ENCODE peak calls at places on chromosomes 6 and 20, in four cellular contexts. H, B, Y and V are unnamed samples. For H3K9me3 and H3K4me1, the result is how much of the 10 kb centered on the place peaks cover.

GRCh38 chr6:25404693-25405169 is 125.6 kb downstream of the CARMIL1 start:
- DNase-seq in H (no peak), B (no peak), Y (peak), V (peak)

GRCh38 chr6:151847064-151847463 is 39.6 kb downstream of the ESR1 start:
- DNase-seq in H (peak), B (peak), Y (peak), V (no peak)

GRCh38 chr6:106974999-106975698 is 620 bp upstream of the CD24 start:
- DNase-seq in H (peak), B (peak), Y (no peak), V (no peak)

GRCh38 chr6:33904050-33904827 is 100.4 kb upstream of the MLN start:
- DNase-seq in H (no peak), B (no peak), Y (peak), V (peak)

GRCh38 chr6:11069760-11070159 is 23.9 kb upstream of the SMIM13 start:
- DNase-seq in H (no peak), B (no peak), Y (no peak), V (no peak)

GRCh38 chr6:113449051-113449450 is 408.1 kb upstream of the MARCKS start:
- DNase-seq in H (no peak), B (no peak), Y (no peak), V (no peak)

GRCh38 chr6:85344996-85345395 is 104.9 kb upstream of the NT5E start:
- DNase-seq in H (peak), B (no peak), Y (no peak), V (no peak)

GRCh38 chr6:90156861-90157260 is 139.8 kb downstream of the BACH2 start:
- DNase-seq in H (peak), B (no peak), Y (no peak), V (peak)

GRCh38 chr20:52984451-52984810 is 12.3 kb downstream of the TSHZ2 start:
- DNase-seq in H (no peak), B (no peak), Y (no peak), V (no peak)

GRCh38 chr20:19448632-19449031 is 236.2 kb downstream of the SLC24A3 start:
- DNase-seq in H (no peak), B (no peak), Y (no peak), V (no peak)

GRCh38 chr6:397604-398003 is 6.1 kb downstream of the IRF4 start:
- DNase-seq in H (no peak), B (no peak), Y (no peak), V (no peak)

GRCh38 chr6:106163966-106164877 is 78.1 kb downstream of the PRDM1 start:
- DNase-seq in H (no peak), B (no peak), Y (no peak), V (peak)

GRCh38 chr20:40293740-40294139 is 395.3 kb downstream of the MAFB start:
- DNase-seq in H (no peak), B (peak), Y (no peak), V (no peak)

GRCh38 chr6:149359439-149359838 is 40.6 kb upstream of the SUMO4 start:
- DNase-seq in H (no peak), B (no peak), Y (no peak), V (no peak)

GRCh38 chr6:72649032-72649984 is 27.4 kb downstream of the KCNQ5 start:
- DNase-seq in H (peak), B (no peak), Y (no peak), V (no peak)

GRCh38 chr6:129865013-129865412 is 3.9 kb upstream of the TMEM244 start:
- DNase-seq in H (no peak), B (no peak), Y (no peak), V (no peak)

GRCh38 chr6:140849441-140849840 is 1283.3 kb upstream of the GJE1 start:
- DNase-seq in H (no peak), B (no peak), Y (no peak), V (no peak)

GRCh38 chr20:47274449-47275108 is 81.9 kb downstream of the ZMYND8 start:
- DNase-seq in H (no peak), B (no peak), Y (no peak), V (no peak)

GRCh38 chr6:28326371-28326948 is 9.5 kb downstream of the ZSCAN31 start:
- DNase-seq in H (no peak), B (no peak), Y (no peak), V (no peak)

GRCh38 chr20:47244451-47244850 is 112.0 kb downstream of the ZMYND8 start:
- DNase-seq in H (no peak), B (no peak), Y (no peak), V (no peak)

GRCh38 chr20:44151621-44152416 is 35.2 kb downstream of the JPH2 start:
- DNase-seq in H (peak), B (peak), Y (no peak), V (no peak)

GRCh38 chr20:8385247-8385646 is 253.2 kb downstream of the PLCB1 start:
- DNase-seq in H (no peak), B (peak), Y (peak), V (no peak)

GRCh38 chr20:34873583-34874093 is 982 bp upstream of the GGT7 start:
- DNase-seq in H (no peak), B (no peak), Y (no peak), V (no peak)

GRCh38 chr6:56488281-56488680 is 154.4 kb downstream of the DST start:
- DNase-seq in H (no peak), B (no peak), Y (no peak), V (no peak)

GRCh38 chr20:50514750-50515149 is 4.6 kb downstream of the PTPN1 start:
- DNase-seq in H (no peak), B (no peak), Y (no peak), V (no peak)

GRCh38 chr6:16316741-16317251 is 78.4 kb downstream of the GMPR start:
- DNase-seq in H (peak), B (no peak), Y (peak), V (no peak)

GRCh38 chr6:84522135-84522535 is 242.3 kb downstream of the TBX18 start:
- DNase-seq in H (no peak), B (no peak), Y (no peak), V (no peak)

GRCh38 chr6:3457710-3458605 is 1.1 kb upstream of the SLC22A23 start:
- DNase-seq in H (peak), B (peak), Y (no peak), V (no peak)

GRCh38 chr6:87660226-87660886 is 41.7 kb downstream of the AKIRIN2 start:
- DNase-seq in H (no peak), B (no peak), Y (no peak), V (no peak)

GRCh38 chr20:57714409-57715267 is 4.8 kb upstream of the PMEPA1 start:
- DNase-seq in H (peak), B (no peak), Y (no peak), V (no peak)

GRCh38 chr6:160950507-160950906 is 41.1 kb upstream of the MAP3K4 start:
- DNase-seq in H (no peak), B (peak), Y (no peak), V (no peak)

GRCh38 chr6:91291071-91291470 is 704.2 kb upstream of the MAP3K7 start:
- DNase-seq in H (no peak), B (no peak), Y (no peak), V (no peak)

GRCh38 chr6:39209360-39209811 is 19.9 kb downstream of the KCNK5 start:
- DNase-seq in H (peak), B (no peak), Y (no peak), V (no peak)

GRCh38 chr6:16511048-16511660 is 250.1 kb downstream of the ATXN1 start:
- DNase-seq in H (no peak), B (peak), Y (no peak), V (no peak)

GRCh38 chr20:33568378-33569289 is 78.7 kb downstream of the CBFA2T2 start:
- DNase-seq in H (no peak), B (peak), Y (peak), V (no peak)

GRCh38 chr6:118123503-118124037 is 216.5 kb downstream of the SLC35F1 start:
- DNase-seq in H (no peak), B (no peak), Y (no peak), V (no peak)

GRCh38 chr20:33693741-33694645 is 7.8 kb upstream of the E2F1 start:
- DNase-seq in H (no peak), B (no peak), Y (no peak), V (no peak)

GRCh38 chr6:2877057-2877882 is 25.8 kb downstream of the SERPINB9 start:
- DNase-seq in H (peak), B (no peak), Y (no peak), V (no peak)

GRCh38 chr6:106716966-106717365 is 87.6 kb downstream of the QRSL1 start:
- DNase-seq in H (no peak), B (no peak), Y (no peak), V (no peak)

GRCh38 chr20:56178219-56178618 is 70.3 kb upstream of the MC3R start:
- DNase-seq in H (no peak), B (no peak), Y (no peak), V (no peak)
- H3K9me3 ChIP-seq in H (under half), B (under half), Y (under half), V (under half)

GRCh38 chr6:133339543-133340384 is 98.6 kb downstream of the EYA4 start:
- DNase-seq in H (no peak), B (no peak), Y (no peak), V (no peak)
- H3K4me1 ChIP-seq in H (under half), B (under half), Y (under half), V (under half)

DNA sequence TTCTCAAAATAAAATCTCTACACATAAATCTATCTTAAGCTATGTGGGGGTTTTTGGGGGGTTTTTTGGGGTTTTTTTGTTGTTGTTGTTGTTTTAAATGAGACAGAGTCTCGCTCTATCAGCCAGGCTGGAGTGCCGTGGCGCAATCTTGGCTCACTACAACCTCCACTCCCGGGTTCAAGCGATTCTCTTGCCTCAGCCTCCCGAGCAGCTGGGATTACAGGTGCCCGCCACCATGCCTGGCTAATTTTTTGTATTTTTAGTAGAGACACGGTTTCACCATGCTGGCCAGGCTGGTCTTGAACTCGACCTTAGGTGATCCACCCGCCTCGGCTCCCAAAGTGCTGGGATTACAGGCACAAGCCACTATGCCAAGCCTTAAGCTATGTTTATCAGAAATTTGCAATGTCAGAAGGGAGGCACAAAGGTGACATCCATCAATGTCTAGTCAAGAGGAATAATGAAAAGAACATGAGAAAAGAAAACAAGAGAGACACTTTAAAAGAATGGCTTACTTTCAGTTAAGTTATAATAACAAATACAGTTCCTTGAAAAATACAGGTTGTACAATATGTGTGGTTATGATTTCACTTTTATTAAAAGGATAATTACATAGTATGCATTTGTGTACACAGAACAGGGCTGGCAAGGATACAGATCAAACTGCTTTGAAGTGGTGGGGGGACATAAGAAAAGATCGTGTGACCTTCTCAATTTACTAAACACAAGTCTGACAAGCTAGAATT is 28.6 kb downstream of the SLC23A2 start:
- DNase-seq in H (no peak), B (no peak), Y (no peak), V (no peak)
- H3K4me3 ChIP-seq in H (no peak), B (no peak), Y (no peak), V (no peak)

DNA sequence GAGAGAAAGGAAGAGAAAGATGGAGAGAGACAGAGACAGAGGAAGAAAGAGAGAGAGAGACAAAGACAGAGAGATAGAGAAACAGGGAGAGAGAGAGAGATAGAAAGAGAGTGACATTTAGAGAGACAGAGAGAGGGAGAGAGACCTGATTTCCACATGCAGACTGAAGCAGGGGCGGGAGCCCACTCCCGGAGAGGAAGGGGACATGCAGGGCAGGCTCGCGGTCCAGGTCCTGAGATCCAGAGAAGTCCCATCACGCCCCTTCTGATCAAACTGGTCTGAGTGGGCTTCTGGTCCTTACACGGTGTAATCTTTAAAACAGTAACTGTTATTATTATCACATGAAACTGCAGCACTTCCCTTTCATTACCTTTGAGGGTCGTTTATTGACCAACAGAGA is 62.2 kb downstream of the PHACTR3 start:
- DNase-seq in H (no peak), B (no peak), Y (no peak), V (no peak)
- H3K9me3 ChIP-seq in H (under half), B (under half), Y (under half), V (under half)

GRCh38 chr20:48823476-48823875 is 4.3 kb downstream of the PREX1 start:
- DNase-seq in H (no peak), B (no peak), Y (no peak), V (no peak)

GRCh38 chr20:48821261-48821910 is 6.4 kb downstream of the PREX1 start:
- DNase-seq in H (no peak), B (no peak), Y (no peak), V (no peak)

GRCh38 chr20:48823960-48824497 is 3.8 kb downstream of the PREX1 start:
- DNase-seq in H (no peak), B (no peak), Y (no peak), V (no peak)

GRCh38 chr20:48822178-48822577 is 5.6 kb downstream of the PREX1 start:
- DNase-seq in H (no peak), B (no peak), Y (no peak), V (no peak)

DNA sequence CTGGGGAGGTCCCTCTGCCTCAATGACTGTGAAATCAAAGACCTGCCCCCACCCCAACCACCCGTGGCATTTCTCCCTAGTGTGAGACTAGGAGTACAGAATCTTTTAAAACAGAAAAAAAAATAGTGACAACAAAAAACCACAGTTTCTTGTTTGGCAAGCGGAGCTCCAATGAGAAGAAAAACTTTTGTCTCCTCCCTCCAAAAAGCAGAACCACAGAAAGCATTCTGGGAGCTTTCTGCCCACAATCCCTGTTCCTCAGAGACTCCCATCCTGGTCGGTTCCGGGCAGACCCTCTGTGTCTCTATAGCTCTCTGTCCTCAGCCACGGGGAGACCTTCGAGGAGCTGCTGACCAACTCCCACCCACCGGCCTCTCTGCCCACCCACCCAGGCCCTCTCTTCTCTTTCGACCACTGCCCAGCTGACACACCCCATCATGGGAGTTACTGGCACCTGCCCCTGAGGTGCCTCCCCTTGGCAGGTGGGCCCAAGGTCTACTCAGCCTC is 4.9 kb downstream of the PREX1 start:
- DNase-seq in H (no peak), B (no peak), Y (peak), V (peak)
- H3K4me1 ChIP-seq in H (under half), B (under half), Y (under half), V (half or more)

GRCh38 chr6:144033816-144034540 is 25.9 kb upstream of the PLAGL1 start:
- DNase-seq in H (no peak), B (no peak), Y (no peak), V (no peak)

DNA sequence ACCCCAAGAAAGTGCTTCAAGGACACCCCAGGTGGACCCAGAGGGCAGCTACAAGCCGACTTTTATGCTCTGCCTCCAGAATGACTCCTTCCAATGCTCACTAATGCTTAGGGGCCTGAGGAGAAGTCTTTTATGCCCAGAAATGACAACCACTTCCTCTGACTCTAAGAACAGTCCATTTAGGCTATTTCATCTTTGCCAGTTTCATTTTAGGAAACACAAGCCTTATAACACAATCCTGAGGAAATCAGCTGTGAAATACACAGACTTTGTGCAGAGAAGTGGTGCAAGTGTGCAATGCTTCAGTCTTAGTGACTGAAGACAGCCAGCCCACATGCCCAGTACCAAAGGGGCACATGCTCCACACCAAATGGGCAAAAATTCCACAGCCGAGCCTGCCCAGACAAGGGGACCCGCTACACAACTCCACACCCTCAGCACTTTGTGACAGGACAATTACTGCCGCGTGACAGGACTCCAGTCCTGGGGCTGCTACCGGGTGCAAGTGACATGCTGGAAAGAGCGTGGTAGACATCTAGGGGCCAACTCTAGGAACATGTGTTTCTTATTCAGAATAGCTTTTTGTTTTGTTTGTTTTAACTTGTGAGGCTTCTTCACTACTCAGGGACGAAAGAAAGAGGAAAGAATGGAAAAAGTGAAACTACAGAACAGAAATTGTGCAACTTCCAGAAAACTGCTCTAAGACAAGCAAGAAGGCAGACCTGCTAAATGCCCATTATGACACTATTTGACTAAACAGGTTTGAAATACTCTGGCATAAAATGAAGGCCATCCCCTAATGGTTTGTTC is 28.2 kb upstream of the PLAGL1 start:
- DNase-seq in H (no peak), B (no peak), Y (no peak), V (no peak)
- H3K4me3 ChIP-seq in H (no peak), B (peak), Y (no peak), V (no peak)